ENCODE peak calls at places on chromosomes 7 and 10, in six cellular contexts. One of them, this sample, is unnamed.

GRCh38 chr10:109183366-109183765 is 739.9 kb downstream of the XPNPEP1 start:
- DNase-seq in astrocyte of the spinal cord: peak
- DNase-seq in A549: no peak
- DNase-seq in HCT116: no peak
- DNase-seq in upper lobe of right lung: no peak
- DNase-seq in BJ: no peak
- DNase-seq in this sample: no peak

GRCh38 chr7:48411619-48412018 is 240.4 kb downstream of the ABCA13 start:
- DNase-seq in astrocyte of the spinal cord: no peak
- DNase-seq in A549: no peak
- DNase-seq in HCT116: no peak
- DNase-seq in upper lobe of right lung: no peak
- DNase-seq in BJ: no peak
- DNase-seq in this sample: no peak

GRCh38 chr7:142496545-142496991 is 238.7 kb upstream of the PRSS58 start:
- DNase-seq in astrocyte of the spinal cord: peak
- DNase-seq in A549: no peak
- DNase-seq in HCT116: peak
- DNase-seq in upper lobe of right lung: no peak
- DNase-seq in BJ: no peak
- DNase-seq in this sample: peak

GRCh38 chr10:122044713-122045112 is 55.8 kb downstream of the TACC2 start:
- DNase-seq in astrocyte of the spinal cord: peak
- DNase-seq in A549: no peak
- DNase-seq in HCT116: no peak
- DNase-seq in upper lobe of right lung: no peak
- DNase-seq in BJ: no peak
- DNase-seq in this sample: no peak

GRCh38 chr7:126689037-126689436 is 563.7 kb downstream of the GRM8 start:
- DNase-seq in astrocyte of the spinal cord: peak
- DNase-seq in A549: no peak
- DNase-seq in HCT116: no peak
- DNase-seq in upper lobe of right lung: no peak
- DNase-seq in BJ: no peak
- DNase-seq in this sample: no peak

GRCh38 chr10:11236234-11236633 is 218.6 kb downstream of the CELF2 start:
- DNase-seq in astrocyte of the spinal cord: no peak
- DNase-seq in A549: no peak
- DNase-seq in HCT116: no peak
- DNase-seq in upper lobe of right lung: no peak
- DNase-seq in BJ: no peak
- DNase-seq in this sample: no peak

GRCh38 chr10:86964847-86965190 is 3.5 kb upstream of the ADIRF start:
- DNase-seq in astrocyte of the spinal cord: no peak
- DNase-seq in A549: no peak
- DNase-seq in HCT116: no peak
- DNase-seq in upper lobe of right lung: no peak
- DNase-seq in BJ: no peak
- DNase-seq in this sample: no peak

GRCh38 chr7:39137480-39137879 is 159.8 kb downstream of the POU6F2 start:
- DNase-seq in astrocyte of the spinal cord: no peak
- DNase-seq in A549: no peak
- DNase-seq in HCT116: no peak
- DNase-seq in upper lobe of right lung: no peak
- DNase-seq in BJ: no peak
- DNase-seq in this sample: no peak

GRCh38 chr7:2437537-2438148 is 34.2 kb downstream of the CHST12 start:
- DNase-seq in astrocyte of the spinal cord: no peak
- DNase-seq in A549: no peak
- DNase-seq in HCT116: no peak
- DNase-seq in upper lobe of right lung: no peak
- DNase-seq in BJ: no peak
- DNase-seq in this sample: no peak

GRCh38 chr10:58016614-58017013 is 251.1 kb downstream of the IPMK start:
- DNase-seq in astrocyte of the spinal cord: no peak
- DNase-seq in A549: no peak
- DNase-seq in HCT116: no peak
- DNase-seq in upper lobe of right lung: no peak
- DNase-seq in BJ: no peak
- DNase-seq in this sample: no peak

GRCh38 chr10:117533507-117534281 is 8.9 kb upstream of the EMX2 start:
- DNase-seq in astrocyte of the spinal cord: no peak
- DNase-seq in A549: no peak
- DNase-seq in HCT116: no peak
- DNase-seq in upper lobe of right lung: no peak
- DNase-seq in BJ: no peak
- DNase-seq in this sample: no peak

GRCh38 chr7:44473295-44473694 is 17.2 kb downstream of the NUDCD3 start:
- DNase-seq in astrocyte of the spinal cord: no peak
- DNase-seq in A549: no peak
- DNase-seq in HCT116: no peak
- DNase-seq in upper lobe of right lung: no peak
- DNase-seq in BJ: no peak
- DNase-seq in this sample: no peak

GRCh38 chr7:47074702-47075153 is 507.2 kb downstream of the TNS3 start:
- DNase-seq in astrocyte of the spinal cord: no peak
- DNase-seq in A549: no peak
- DNase-seq in HCT116: no peak
- DNase-seq in upper lobe of right lung: no peak
- DNase-seq in BJ: no peak
- DNase-seq in this sample: no peak

DNA sequence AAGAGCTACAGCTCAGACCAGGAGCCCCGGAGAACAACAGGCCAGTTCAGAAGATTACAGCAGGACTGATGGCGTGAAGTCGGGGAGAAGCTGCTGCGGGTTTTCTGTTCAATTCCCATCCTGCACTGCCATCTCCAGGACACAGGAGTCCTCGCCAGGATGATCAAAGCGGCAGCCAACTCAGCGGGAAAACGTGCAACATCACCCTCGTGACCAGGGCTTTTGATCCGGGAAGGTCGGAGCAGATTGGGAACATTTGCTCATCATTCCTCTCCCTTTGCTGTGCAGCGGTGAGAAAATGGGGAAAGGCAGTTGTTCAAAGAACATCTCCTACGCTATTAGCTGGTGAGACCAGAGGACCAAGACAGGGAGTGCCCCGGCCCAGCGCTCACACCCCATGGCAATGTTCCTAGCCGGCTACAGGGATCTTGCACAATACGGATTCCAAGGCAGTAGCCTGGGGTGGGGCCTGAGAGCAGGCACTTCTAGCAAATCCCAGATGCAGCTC is 50.4 kb upstream of the FOXK1 start:
- DNase-seq in astrocyte of the spinal cord: peak
- DNase-seq in A549: peak
- DNase-seq in HCT116: peak
- DNase-seq in upper lobe of right lung: peak
- DNase-seq in BJ: peak
- DNase-seq in this sample: no peak
- TF ChIP-seq CTCF in astrocyte of the spinal cord: peak
- TF ChIP-seq CTCF in A549: peak
- TF ChIP-seq CTCF in HCT116: peak
- TF ChIP-seq CTCF in upper lobe of right lung: peak
- TF ChIP-seq CTCF in BJ: peak
- TF ChIP-seq CTCF in this sample: no peak

GRCh38 chr7:101207459-101207858 is 6.6 kb upstream of the MOGAT3 start:
- DNase-seq in astrocyte of the spinal cord: no peak
- DNase-seq in A549: no peak
- DNase-seq in HCT116: no peak
- DNase-seq in upper lobe of right lung: no peak
- DNase-seq in BJ: no peak
- DNase-seq in this sample: no peak

GRCh38 chr7:101210143-101210542 is 7.2 kb downstream of the PLOD3 start:
- DNase-seq in astrocyte of the spinal cord: no peak
- DNase-seq in A549: no peak
- DNase-seq in HCT116: no peak
- DNase-seq in upper lobe of right lung: no peak
- DNase-seq in BJ: no peak
- DNase-seq in this sample: no peak

GRCh38 chr7:101206665-101207042 is 5.8 kb upstream of the MOGAT3 start:
- DNase-seq in astrocyte of the spinal cord: no peak
- DNase-seq in A549: no peak
- DNase-seq in HCT116: no peak
- DNase-seq in upper lobe of right lung: no peak
- DNase-seq in BJ: no peak
- DNase-seq in this sample: no peak

GRCh38 chr7:101211501-101211900 is 5.9 kb downstream of the PLOD3 start:
- DNase-seq in astrocyte of the spinal cord: no peak
- DNase-seq in A549: no peak
- DNase-seq in HCT116: no peak
- DNase-seq in upper lobe of right lung: no peak
- DNase-seq in BJ: no peak
- DNase-seq in this sample: no peak

DNA sequence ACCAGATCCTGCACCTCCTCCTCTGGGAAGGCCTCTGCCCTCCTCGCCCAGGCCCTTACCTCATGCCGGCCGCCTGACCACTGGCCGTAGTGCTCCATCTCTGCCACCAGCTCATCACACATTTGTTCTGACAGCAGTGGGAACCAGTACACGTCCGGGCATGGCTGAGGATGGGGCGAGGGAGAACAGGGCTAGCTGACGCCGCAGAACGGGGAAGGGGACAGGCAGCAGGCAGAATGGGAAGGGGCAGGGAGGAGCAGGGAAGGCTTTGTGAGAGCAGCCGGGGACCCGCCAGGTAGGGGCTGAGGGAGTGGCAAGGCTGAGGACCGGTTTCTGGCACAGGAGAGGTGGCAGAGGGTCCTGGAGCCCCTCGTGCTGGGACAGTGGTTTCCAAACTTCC is 8.0 kb upstream of the MOGAT3 start:
- DNase-seq in astrocyte of the spinal cord: no peak
- DNase-seq in A549: no peak
- DNase-seq in HCT116: no peak
- DNase-seq in upper lobe of right lung: no peak
- DNase-seq in BJ: no peak
- DNase-seq in this sample: no peak
- TF ChIP-seq CTCF in astrocyte of the spinal cord: no peak
- TF ChIP-seq CTCF in A549: no peak
- TF ChIP-seq CTCF in HCT116: no peak
- TF ChIP-seq CTCF in upper lobe of right lung: no peak
- TF ChIP-seq CTCF in BJ: no peak
- TF ChIP-seq CTCF in this sample: no peak

DNA sequence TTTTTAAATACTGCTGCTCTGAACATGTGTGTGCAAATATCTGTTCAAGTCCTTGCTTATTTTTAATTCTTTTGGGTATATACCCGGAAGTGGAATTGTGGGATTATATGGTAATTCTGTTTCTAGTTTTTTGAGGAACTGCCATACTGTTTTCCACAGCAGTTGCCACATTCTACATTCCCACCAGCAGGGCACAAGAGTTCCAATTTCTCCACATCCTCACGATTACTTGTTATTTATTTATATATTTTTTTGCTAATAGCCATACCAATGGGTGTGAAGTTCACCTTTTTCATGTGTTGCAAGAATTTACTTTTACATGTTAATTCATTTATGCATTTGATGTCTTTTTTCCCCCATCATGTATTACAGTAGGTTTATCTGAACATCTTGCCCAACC is 79.6 kb upstream of the CXCL12 start:
- DNase-seq in astrocyte of the spinal cord: no peak
- DNase-seq in A549: no peak
- DNase-seq in HCT116: no peak
- DNase-seq in upper lobe of right lung: no peak
- DNase-seq in BJ: no peak
- DNase-seq in this sample: no peak
- TF ChIP-seq CTCF in astrocyte of the spinal cord: no peak
- TF ChIP-seq CTCF in A549: no peak
- TF ChIP-seq CTCF in HCT116: no peak
- TF ChIP-seq CTCF in upper lobe of right lung: no peak
- TF ChIP-seq CTCF in BJ: no peak
- TF ChIP-seq CTCF in this sample: no peak

GRCh38 chr7:149808311-149808710 is 29.9 kb upstream of the ZNF862 start:
- DNase-seq in astrocyte of the spinal cord: no peak
- DNase-seq in A549: no peak
- DNase-seq in HCT116: no peak
- DNase-seq in upper lobe of right lung: no peak
- DNase-seq in BJ: no peak
- DNase-seq in this sample: no peak

GRCh38 chr7:149813254-149814035 is 24.7 kb upstream of the ZNF862 start:
- DNase-seq in astrocyte of the spinal cord: no peak
- DNase-seq in A549: no peak
- DNase-seq in HCT116: no peak
- DNase-seq in upper lobe of right lung: no peak
- DNase-seq in BJ: no peak
- DNase-seq in this sample: no peak

GRCh38 chr7:149809215-149809614 is 29.0 kb upstream of the ZNF862 start:
- DNase-seq in astrocyte of the spinal cord: no peak
- DNase-seq in A549: no peak
- DNase-seq in HCT116: no peak
- DNase-seq in upper lobe of right lung: no peak
- DNase-seq in BJ: no peak
- DNase-seq in this sample: no peak

GRCh38 chr7:149811831-149812490 is 26.2 kb upstream of the ZNF862 start:
- DNase-seq in astrocyte of the spinal cord: no peak
- DNase-seq in A549: no peak
- DNase-seq in HCT116: no peak
- DNase-seq in upper lobe of right lung: no peak
- DNase-seq in BJ: no peak
- DNase-seq in this sample: no peak

DNA sequence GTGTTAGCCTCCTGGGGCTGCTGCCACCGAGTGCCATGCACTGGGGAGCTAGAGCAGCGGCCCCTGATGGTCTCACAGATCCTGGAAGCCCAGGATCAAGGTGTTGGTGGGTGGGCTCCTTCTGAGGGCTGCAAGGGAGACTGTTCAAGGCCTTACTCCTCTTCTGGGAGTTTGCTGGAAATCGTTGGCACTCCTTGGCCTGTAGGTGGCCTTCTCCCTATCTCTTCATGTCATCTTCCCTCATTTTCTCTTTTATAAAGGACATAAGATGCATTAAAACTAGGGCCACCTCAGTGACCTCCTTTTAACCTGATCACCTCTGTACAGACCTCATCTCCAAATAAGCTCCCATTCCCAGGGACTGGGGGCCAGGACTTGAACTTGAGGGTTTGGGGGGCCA is 27.0 kb upstream of the ZNF862 start:
- DNase-seq in astrocyte of the spinal cord: no peak
- DNase-seq in A549: no peak
- DNase-seq in HCT116: no peak
- DNase-seq in upper lobe of right lung: no peak
- DNase-seq in BJ: no peak
- DNase-seq in this sample: no peak
- TF ChIP-seq CTCF in astrocyte of the spinal cord: peak
- TF ChIP-seq CTCF in A549: peak
- TF ChIP-seq CTCF in HCT116: no peak
- TF ChIP-seq CTCF in upper lobe of right lung: no peak
- TF ChIP-seq CTCF in BJ: peak
- TF ChIP-seq CTCF in this sample: no peak

GRCh38 chr10:77156406-77156879 is 481.2 kb downstream of the KCNMA1 start:
- DNase-seq in astrocyte of the spinal cord: peak
- DNase-seq in A549: no peak
- DNase-seq in HCT116: no peak
- DNase-seq in upper lobe of right lung: no peak
- DNase-seq in BJ: peak
- DNase-seq in this sample: no peak
- TF ChIP-seq CTCF in astrocyte of the spinal cord: no peak
- TF ChIP-seq CTCF in A549: no peak
- TF ChIP-seq CTCF in HCT116: no peak
- TF ChIP-seq CTCF in upper lobe of right lung: no peak
- TF ChIP-seq CTCF in BJ: no peak
- TF ChIP-seq CTCF in this sample: no peak

GRCh38 chr10:84008878-84009277 is 130.4 kb upstream of the GHITM start:
- DNase-seq in astrocyte of the spinal cord: no peak
- DNase-seq in A549: peak
- DNase-seq in HCT116: peak
- DNase-seq in upper lobe of right lung: peak
- DNase-seq in BJ: no peak
- DNase-seq in this sample: peak
- TF ChIP-seq CTCF in astrocyte of the spinal cord: peak
- TF ChIP-seq CTCF in A549: peak
- TF ChIP-seq CTCF in HCT116: peak
- TF ChIP-seq CTCF in upper lobe of right lung: peak
- TF ChIP-seq CTCF in BJ: peak
- TF ChIP-seq CTCF in this sample: peak